ENCODE peak calls at places on chromosomes 1 and 21, in eight cellular contexts. R is CD4-positive, alpha-beta memory T cell; P is neural progenitor cell; M is left lung; F is GM23338; U is WERI-Rb-1; A is gastrocnemius medialis; S is neuronal stem cell. H is an unnamed sample.

GRCh38 chr1:224707849-224708725 is 92.0 kb downstream of the CNIH3 start:
- DNase-seq in R (no peak), P (no peak), M (no peak), F (no peak), U (no peak), A (no peak), S (no peak), H (peak; percentile 84)

GRCh38 chr1:157437301-157437700 is 115.0 kb downstream of the FCRL5 start:
- DNase-seq in R (no peak), P (no peak), M (no peak), F (no peak), U (no peak), A (no peak), S (no peak), H (no peak)

GRCh38 chr1:201624741-201625646 is 86.1 kb downstream of the NAV1 start:
- DNase-seq in R (no peak), P (no peak), M (no peak), F (no peak), U (no peak), A (no peak), S (no peak), H (peak; percentile 95)

GRCh38 chr1:207579436-207579799 is 65.5 kb upstream of the CR1L start:
- DNase-seq in R (peak; percentile 34), P (peak; percentile 77), M (no peak), F (peak; percentile 95), U (peak; percentile 80), A (no peak), S (peak; percentile 57), H (peak; percentile 20)

GRCh38 chr21:36079010-36079649 is 9.3 kb downstream of the CBR1 start:
- DNase-seq in R (peak; percentile 54), P (no peak), M (no peak), F (no peak), U (no peak), A (no peak), S (no peak), H (no peak)

GRCh38 chr1:67586596-67586995 is 98.4 kb upstream of the GADD45A start:
- DNase-seq in R (no peak), P (no peak), M (no peak), F (no peak), U (no peak), A (no peak), S (no peak), H (peak; percentile 15)

GRCh38 chr1:59390307-59390706 is 93.4 kb downstream of the FGGY start:
- DNase-seq in R (no peak), P (no peak), M (no peak), F (no peak), U (no peak), A (no peak), S (no peak), H (no peak)

GRCh38 chr1:64087768-64088167 is 115.7 kb upstream of the UBE2U start:
- DNase-seq in R (no peak), P (no peak), M (no peak), F (no peak), U (no peak), A (no peak), S (no peak), H (peak; percentile 65)

GRCh38 chr1:204637985-204638356 is 47.6 kb downstream of the LRRN2 start:
- DNase-seq in R (no peak), P (peak; percentile 68), M (no peak), F (no peak), U (peak; percentile 85), A (no peak), S (peak; percentile 26), H (no peak)

GRCh38 chr1:214658785-214659184 is 55.8 kb downstream of the CENPF start:
- DNase-seq in R (no peak), P (peak; percentile 39), M (no peak), F (peak; percentile 14), U (peak; percentile 16), A (no peak), S (no peak), H (no peak)

GRCh38 chr1:74689800-74690696 is 16.5 kb upstream of the ERICH3 start:
- DNase-seq in R (no peak), P (peak; percentile 73), M (no peak), F (peak; percentile 84), U (peak; percentile 44), A (no peak), S (peak; percentile 78), H (peak; percentile 4)

GRCh38 chr1:17725811-17726582 is 29.1 kb upstream of the ACTL8 start:
- DNase-seq in R (no peak), P (no peak), M (no peak), F (no peak), U (peak; percentile 53), A (no peak), S (no peak), H (no peak)

GRCh38 chr1:99975569-99975968 is 5.8 kb downstream of the SLC35A3 start:
- DNase-seq in R (no peak), P (no peak), M (no peak), F (no peak), U (no peak), A (no peak), S (no peak), H (no peak)

GRCh38 chr1:52140633-52141512 is 1.0 kb upstream of the ZFYVE9 start:
- DNase-seq in R (no peak), P (no peak), M (no peak), F (no peak), U (no peak), A (no peak), S (no peak), H (no peak)

GRCh38 chr1:218476385-218476784 is 131.2 kb downstream of the TGFB2 start:
- DNase-seq in R (no peak), P (no peak), M (no peak), F (no peak), U (no peak), A (no peak), S (no peak), H (peak; percentile 67)

GRCh38 chr1:67393240-67393639 is 37.0 kb downstream of the SERBP1 start:
- DNase-seq in R (no peak), P (no peak), M (no peak), F (no peak), U (no peak), A (peak; percentile 81), S (no peak), H (no peak)

GRCh38 chr1:214425101-214425500 is 126.3 kb downstream of the PTPN14 start:
- DNase-seq in R (no peak), P (no peak), M (no peak), F (no peak), U (no peak), A (no peak), S (no peak), H (no peak)

DNA sequence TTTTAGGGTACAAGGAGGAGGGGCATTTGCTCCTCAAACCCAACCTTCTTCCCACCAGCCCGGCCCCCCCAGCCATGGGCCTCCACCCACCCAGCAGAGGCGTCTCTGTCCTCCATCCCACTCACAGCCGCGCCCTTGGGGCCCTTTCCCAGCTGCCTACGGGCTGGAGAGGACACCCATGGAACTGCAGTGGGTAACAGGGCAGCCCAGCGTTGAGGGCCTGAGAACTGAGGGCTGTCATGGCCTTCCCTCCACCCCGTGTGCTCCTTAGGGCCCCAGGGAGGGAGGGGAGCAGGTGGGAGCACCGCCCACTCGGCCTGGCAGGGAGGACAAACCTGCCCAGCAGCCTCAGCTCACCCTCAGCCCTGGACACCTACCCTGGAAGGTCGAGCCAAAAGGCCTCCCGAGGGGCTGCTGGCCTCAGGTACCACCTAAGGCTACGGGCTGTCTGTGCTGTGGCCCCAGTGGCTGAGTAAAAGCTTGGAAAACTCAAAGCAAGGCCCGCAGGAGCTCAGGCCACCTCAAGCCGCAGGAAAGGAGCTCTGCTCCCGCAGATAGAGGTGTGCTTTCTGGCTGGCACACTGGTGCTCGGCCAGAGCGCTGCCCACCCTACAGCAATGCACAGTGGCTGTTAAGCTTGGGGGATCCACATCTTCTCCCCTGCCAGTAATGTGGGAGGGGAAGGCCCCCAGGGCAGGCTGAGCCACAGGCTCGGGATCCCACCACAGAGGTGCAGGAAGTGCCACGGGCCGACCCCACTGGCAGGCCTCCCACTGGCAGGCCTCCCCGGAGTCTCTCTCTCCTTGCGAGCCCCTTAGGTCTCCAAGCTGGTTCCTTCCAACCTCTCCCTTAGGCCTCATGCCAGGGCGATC is 2.2 kb upstream of the ARHGEF16 start:
- DNase-seq in R (no peak), P (no peak), M (peak; percentile 58), F (no peak), U (no peak), A (no peak), S (no peak), H (no peak)
- H3K4me3 ChIP-seq in R (no peak overlapping the region), P (no peak overlapping the region), M (no peak overlapping the region), F (no peak overlapping the region), U (no peak overlapping the region), A (no peak overlapping the region), S (no peak overlapping the region), H (no peak overlapping the region)

GRCh38 chr1:164559342-164560070 is 522 bp downstream of the PBX1 start:
- DNase-seq in R (no peak), P (peak; percentile 82), M (peak; percentile 76), F (peak; percentile 65), U (peak; percentile 34), A (no peak), S (peak; percentile 73), H (no peak)
- H3K4me3 ChIP-seq in R (no peak overlapping the region), P (peak overlapping the region; percentile 81), M (peak overlapping the region; percentile 46), F (peak overlapping the region; percentile 81), U (peak overlapping the region; percentile 89), A (peak overlapping the region; percentile 87), S (peak overlapping the region; percentile 79), H (peak overlapping the region; percentile 64)

DNA sequence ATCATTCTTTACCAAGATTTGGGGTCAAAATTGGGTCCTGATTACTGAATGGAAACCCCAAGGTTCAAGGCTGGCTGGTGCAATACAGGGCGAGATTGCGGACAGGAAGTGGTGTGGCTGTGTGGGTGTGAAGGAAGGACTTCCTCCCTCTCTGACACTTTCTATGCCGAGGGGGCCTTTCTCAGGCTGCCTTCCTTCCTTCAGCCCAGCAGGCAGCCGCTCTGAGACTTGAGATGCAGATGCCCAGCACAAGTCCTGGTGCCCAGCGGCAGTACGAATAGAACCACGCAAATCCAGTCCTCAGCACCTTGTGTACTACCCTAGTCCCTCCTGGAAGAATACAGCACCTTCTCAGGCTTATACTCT is 16.3 kb downstream of the BATF3 start:
- DNase-seq in R (no peak), P (no peak), M (peak; percentile 78), F (no peak), U (no peak), A (no peak), S (no peak), H (no peak)
- H3K4me3 ChIP-seq in R (no peak overlapping the region), P (no peak overlapping the region), M (no peak overlapping the region), F (no peak overlapping the region), U (no peak overlapping the region), A (no peak overlapping the region), S (no peak overlapping the region), H (no peak overlapping the region)

DNA sequence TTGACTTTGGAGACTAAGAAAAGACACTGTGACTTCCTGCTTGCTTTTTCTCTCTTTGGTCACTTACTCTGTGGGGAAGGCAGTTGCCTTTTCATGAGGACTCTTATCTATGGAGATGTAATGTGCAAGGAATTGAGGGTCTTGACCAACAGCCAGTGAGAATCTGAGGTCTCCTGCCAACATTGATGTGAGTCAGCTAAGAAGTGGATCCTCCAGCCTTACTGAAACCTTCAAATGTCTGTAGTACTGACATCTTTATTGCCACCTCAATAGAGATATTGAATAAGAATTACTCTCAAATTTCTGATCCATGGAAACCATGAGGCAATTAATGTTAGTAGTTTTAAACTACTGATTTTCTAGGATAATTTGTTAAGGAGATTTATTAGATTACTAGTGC is 598.4 kb downstream of the ADGRL2 start:
- DNase-seq in R (no peak), P (no peak), M (no peak), F (no peak), U (no peak), A (no peak), S (no peak), H (peak; percentile 61)
- H3K4me3 ChIP-seq in R (no peak overlapping the region), P (no peak overlapping the region), M (no peak overlapping the region), F (no peak overlapping the region), U (no peak overlapping the region), A (no peak overlapping the region), S (no peak overlapping the region), H (no peak overlapping the region)

H was measured in skeletal muscle cell.